ENCODE peak calls at places on chromosomes 12 and 14, in four cellular contexts. N, T, E and H are unnamed samples.

GRCh38 chr14:23661542-23661941 is 25.4 kb downstream of the DHRS2 start:
- DNase-seq in N (no peak), T (no peak), E (no peak), H (no peak)

GRCh38 chr12:85273411-85274075 is 6.5 kb upstream of the ALX1 start:
- DNase-seq in N (no peak), T (no peak), E (no peak), H (no peak)

GRCh38 chr12:44930972-44931600 is 55.0 kb upstream of the NELL2 start:
- DNase-seq in N (peak), T (peak), E (no peak), H (no peak)

GRCh38 chr12:119182701-119183493 is 4.2 kb downstream of the HSPB8 start:
- DNase-seq in N (no peak), T (no peak), E (no peak), H (no peak)

GRCh38 chr12:91133871-91134270 is 22.6 kb upstream of the LUM start:
- DNase-seq in N (no peak), T (peak), E (no peak), H (no peak)

GRCh38 chr12:7035464-7035863 is 17.2 kb upstream of the LPCAT3 start:
- DNase-seq in N (no peak), T (no peak), E (no peak), H (no peak)

GRCh38 chr14:24483604-24484252 is 24.3 kb downstream of the CMA1 start:
- DNase-seq in N (no peak), T (peak), E (no peak), H (no peak)

GRCh38 chr14:90820958-90821357 is 4.7 kb upstream of the TTC7B start:
- DNase-seq in N (no peak), T (peak), E (no peak), H (no peak)

GRCh38 chr14:101590616-101591015 is 29.3 kb downstream of the DIO3 start:
- DNase-seq in N (no peak), T (no peak), E (no peak), H (no peak)

GRCh38 chr14:36988568-36988967 is 183.8 kb downstream of the SLC25A21 start:
- DNase-seq in N (no peak), T (no peak), E (no peak), H (no peak)

GRCh38 chr12:6765634-6766581 is at the start of gene PTMS:
- DNase-seq in N (peak), T (peak), E (peak), H (peak)

GRCh38 chr12:97943359-97943758 is 480.8 kb downstream of the RMST start:
- DNase-seq in N (no peak), T (peak), E (no peak), H (no peak)
- TF ChIP-seq CTCF in N (no peak), T (peak), E (no peak), H (no peak)

GRCh38 chr14:65291561-65291960 is 121.0 kb upstream of the FUT8 start:
- DNase-seq in N (no peak), T (no peak), E (no peak), H (no peak)

GRCh38 chr14:65290830-65291229 is 121.7 kb upstream of the FUT8 start:
- DNase-seq in N (no peak), T (peak), E (no peak), H (no peak)

GRCh38 chr14:65286443-65286842 is 126.1 kb upstream of the FUT8 start:
- DNase-seq in N (peak), T (peak), E (no peak), H (no peak)

GRCh38 chr14:65282909-65283253 is 129.6 kb upstream of the FUT8 start:
- DNase-seq in N (no peak), T (no peak), E (no peak), H (no peak)

DNA sequence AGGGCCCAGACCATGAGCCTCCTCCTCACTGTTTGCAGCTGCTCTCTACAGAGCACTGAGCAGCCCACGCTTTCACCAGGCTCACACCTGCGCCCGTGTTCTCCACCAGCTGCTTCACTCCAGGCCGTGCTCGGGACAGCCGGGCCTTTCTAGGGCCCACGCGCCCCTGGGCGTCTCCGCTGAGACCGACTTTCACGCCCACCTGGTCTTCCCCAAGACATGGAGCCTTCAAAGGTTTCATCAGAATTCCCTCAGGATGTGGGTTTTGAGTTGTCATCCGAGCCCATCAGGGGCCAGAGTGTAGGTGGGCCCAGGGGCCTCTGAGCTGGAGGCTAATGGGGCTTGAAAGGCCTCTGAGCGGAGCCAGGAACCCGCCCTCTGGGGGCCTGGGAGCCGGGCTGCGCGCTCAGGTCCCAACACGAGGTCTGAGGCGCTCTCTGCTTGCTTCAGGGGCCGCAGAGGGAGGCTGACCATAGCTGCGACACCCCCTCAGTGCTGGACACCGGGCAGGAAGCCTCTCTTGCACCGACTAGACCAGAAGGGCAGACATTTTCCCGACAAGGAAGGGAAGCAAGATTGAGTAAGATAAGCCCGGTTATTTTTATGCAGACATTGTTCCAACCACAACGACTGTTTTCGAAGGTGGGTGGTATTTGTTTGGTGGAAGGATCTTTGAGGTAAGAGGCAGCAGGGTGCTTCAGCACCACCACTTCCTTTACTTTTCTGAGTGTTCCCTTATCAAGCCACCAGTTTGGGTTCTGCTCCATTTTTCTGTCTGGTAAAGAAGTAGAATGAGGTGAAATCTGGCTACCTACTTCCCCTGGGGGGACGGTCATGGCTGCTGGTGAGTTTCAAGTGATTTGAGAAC is 125.0 kb upstream of the FUT8 start:
- DNase-seq in N (no peak), T (no peak), E (no peak), H (peak)
- TF ChIP-seq CTCF in N (no peak), T (no peak), E (no peak), H (no peak)

GRCh38 chr12:17591113-17591512 is 498.9 kb downstream of the RERGL start:
- DNase-seq in N (no peak), T (no peak), E (no peak), H (no peak)
- TF ChIP-seq CTCF in N (no peak), T (no peak), E (no peak), H (no peak)

GRCh38 chr12:49089831-49090773 is 4.5 kb downstream of the DHH start:
- DNase-seq in N (no peak), T (no peak), E (no peak), H (peak)
- TF ChIP-seq CTCF in N (peak), T (no peak), E (peak), H (no peak)

GRCh38 chr12:5437122-5437521 is 5.2 kb downstream of the NTF3 start:
- DNase-seq in N (no peak), T (no peak), E (no peak), H (no peak)
- TF ChIP-seq CTCF in N (no peak), T (no peak), E (no peak), H (no peak)

GRCh38 chr12:70830221-70831061 is 90.1 kb downstream of the PTPRR start:
- DNase-seq in N (no peak), T (no peak), E (no peak), H (no peak)
- TF ChIP-seq CTCF in N (no peak), T (no peak), E (no peak), H (no peak)

GRCh38 chr12:46354111-46354798 is 18.3 kb downstream of the SLC38A2 start:
- DNase-seq in N (no peak), T (no peak), E (no peak), H (no peak)
- TF ChIP-seq CTCF in N (peak), T (no peak), E (no peak), H (no peak)